ENCODE peak calls at places on chromosomes 1 and 21, in nine cellular contexts. One of them, this sample, is unnamed.

GRCh38 chr1:212108981-212109380 is 73.4 kb downstream of the DTL start:
- DNase-seq in activated CD4-positive, CD25-positive, alpha-beta regulatory T cell treated with anti-CD3 and anti-CD28 coated beads, Interleukin-2, amount 50 U/mL, for 72 hours: no peak
- DNase-seq in Daoy: no peak
- DNase-seq in NCI-H345: no peak
- DNase-seq in iris pigment epithelial cell: no peak
- DNase-seq in M059J: no peak
- DNase-seq in HEK293T: no peak
- DNase-seq in mammary epithelial cell: no peak
- DNase-seq in AML-193: no peak
- DNase-seq in this sample: no peak

GRCh38 chr1:40239626-40240025 is 8.1 kb upstream of the TMCO2 start:
- DNase-seq in activated CD4-positive, CD25-positive, alpha-beta regulatory T cell treated with anti-CD3 and anti-CD28 coated beads, Interleukin-2, amount 50 U/mL, for 72 hours: no peak
- DNase-seq in HEK293T: no peak
- DNase-seq in AML-193: no peak
- DNase-seq in NCI-H345: no peak
- DNase-seq in M059J: no peak
- DNase-seq in iris pigment epithelial cell: no peak
- DNase-seq in Daoy: no peak
- DNase-seq in mammary epithelial cell: no peak
- DNase-seq in this sample: no peak

GRCh38 chr1:163170975-163171676 is 31.6 kb downstream of the RGS5 start:
- DNase-seq in HEK293T: peak
- DNase-seq in mammary epithelial cell: peak
- DNase-seq in Daoy: peak
- DNase-seq in AML-193: peak
- DNase-seq in M059J: peak
- DNase-seq in iris pigment epithelial cell: peak
- DNase-seq in NCI-H345: peak
- DNase-seq in activated CD4-positive, CD25-positive, alpha-beta regulatory T cell treated with anti-CD3 and anti-CD28 coated beads, Interleukin-2, amount 50 U/mL, for 72 hours: no peak
- DNase-seq in this sample: no peak

GRCh38 chr1:241774017-241774416 is 74.0 kb upstream of the EXO1 start:
- DNase-seq in HEK293T: no peak
- DNase-seq in iris pigment epithelial cell: peak
- DNase-seq in AML-193: no peak
- DNase-seq in Daoy: no peak
- DNase-seq in mammary epithelial cell: no peak
- DNase-seq in activated CD4-positive, CD25-positive, alpha-beta regulatory T cell treated with anti-CD3 and anti-CD28 coated beads, Interleukin-2, amount 50 U/mL, for 72 hours: no peak
- DNase-seq in M059J: peak
- DNase-seq in NCI-H345: no peak
- DNase-seq in this sample: no peak

GRCh38 chr1:4755301-4756183 is 101.1 kb downstream of the AJAP1 start:
- DNase-seq in activated CD4-positive, CD25-positive, alpha-beta regulatory T cell treated with anti-CD3 and anti-CD28 coated beads, Interleukin-2, amount 50 U/mL, for 72 hours: no peak
- DNase-seq in Daoy: no peak
- DNase-seq in iris pigment epithelial cell: peak
- DNase-seq in AML-193: no peak
- DNase-seq in mammary epithelial cell: no peak
- DNase-seq in M059J: peak
- DNase-seq in NCI-H345: peak
- DNase-seq in HEK293T: no peak
- DNase-seq in this sample: no peak

GRCh38 chr1:1836119-1836518 is 54.8 kb downstream of the GNB1 start:
- DNase-seq in iris pigment epithelial cell: no peak
- DNase-seq in NCI-H345: no peak
- DNase-seq in Daoy: no peak
- DNase-seq in mammary epithelial cell: no peak
- DNase-seq in activated CD4-positive, CD25-positive, alpha-beta regulatory T cell treated with anti-CD3 and anti-CD28 coated beads, Interleukin-2, amount 50 U/mL, for 72 hours: no peak
- DNase-seq in AML-193: no peak
- DNase-seq in M059J: no peak
- DNase-seq in HEK293T: no peak
- DNase-seq in this sample: no peak

GRCh38 chr1:215599418-215599817 is 32.3 kb downstream of the KCTD3 start:
- DNase-seq in mammary epithelial cell: no peak
- DNase-seq in NCI-H345: peak
- DNase-seq in M059J: peak
- DNase-seq in AML-193: no peak
- DNase-seq in HEK293T: peak
- DNase-seq in Daoy: peak
- DNase-seq in activated CD4-positive, CD25-positive, alpha-beta regulatory T cell treated with anti-CD3 and anti-CD28 coated beads, Interleukin-2, amount 50 U/mL, for 72 hours: no peak
- DNase-seq in iris pigment epithelial cell: peak
- DNase-seq in this sample: no peak

GRCh38 chr1:179296831-179297377 is 3.3 kb downstream of the SOAT1 start:
- DNase-seq in AML-193: no peak
- DNase-seq in Daoy: no peak
- DNase-seq in mammary epithelial cell: no peak
- DNase-seq in HEK293T: no peak
- DNase-seq in NCI-H345: no peak
- DNase-seq in iris pigment epithelial cell: no peak
- DNase-seq in M059J: no peak
- DNase-seq in activated CD4-positive, CD25-positive, alpha-beta regulatory T cell treated with anti-CD3 and anti-CD28 coated beads, Interleukin-2, amount 50 U/mL, for 72 hours: no peak
- DNase-seq in this sample: no peak

GRCh38 chr21:33155457-33155856 is 74.3 kb upstream of the IFNAR2 start:
- DNase-seq in activated CD4-positive, CD25-positive, alpha-beta regulatory T cell treated with anti-CD3 and anti-CD28 coated beads, Interleukin-2, amount 50 U/mL, for 72 hours: no peak
- DNase-seq in NCI-H345: no peak
- DNase-seq in iris pigment epithelial cell: no peak
- DNase-seq in HEK293T: no peak
- DNase-seq in AML-193: no peak
- DNase-seq in M059J: no peak
- DNase-seq in mammary epithelial cell: no peak
- DNase-seq in Daoy: no peak
- DNase-seq in this sample: no peak

GRCh38 chr1:19554090-19554489 is 68.8 kb upstream of the CAPZB start:
- DNase-seq in AML-193: no peak
- DNase-seq in iris pigment epithelial cell: no peak
- DNase-seq in HEK293T: no peak
- DNase-seq in activated CD4-positive, CD25-positive, alpha-beta regulatory T cell treated with anti-CD3 and anti-CD28 coated beads, Interleukin-2, amount 50 U/mL, for 72 hours: no peak
- DNase-seq in Daoy: no peak
- DNase-seq in M059J: no peak
- DNase-seq in mammary epithelial cell: no peak
- DNase-seq in NCI-H345: no peak
- DNase-seq in this sample: no peak

GRCh38 chr21:44593598-44594405 is 1.5 kb upstream of the KRTAP10-6 start:
- DNase-seq in NCI-H345: no peak
- DNase-seq in Daoy: no peak
- DNase-seq in M059J: no peak
- DNase-seq in HEK293T: no peak
- DNase-seq in mammary epithelial cell: no peak
- DNase-seq in AML-193: no peak
- DNase-seq in iris pigment epithelial cell: no peak
- DNase-seq in activated CD4-positive, CD25-positive, alpha-beta regulatory T cell treated with anti-CD3 and anti-CD28 coated beads, Interleukin-2, amount 50 U/mL, for 72 hours: peak
- DNase-seq in this sample: no peak

GRCh38 chr1:244778356-244778755 is 57.1 kb upstream of the COX20 start:
- DNase-seq in M059J: peak
- DNase-seq in NCI-H345: no peak
- DNase-seq in AML-193: no peak
- DNase-seq in mammary epithelial cell: peak
- DNase-seq in Daoy: peak
- DNase-seq in iris pigment epithelial cell: peak
- DNase-seq in HEK293T: no peak
- DNase-seq in activated CD4-positive, CD25-positive, alpha-beta regulatory T cell treated with anti-CD3 and anti-CD28 coated beads, Interleukin-2, amount 50 U/mL, for 72 hours: no peak
- DNase-seq in this sample: no peak

GRCh38 chr1:168234846-168235547 is 9.2 kb downstream of the SFT2D2 start:
- DNase-seq in HEK293T: peak
- DNase-seq in AML-193: peak
- DNase-seq in mammary epithelial cell: peak
- DNase-seq in iris pigment epithelial cell: peak
- DNase-seq in Daoy: peak
- DNase-seq in NCI-H345: peak
- DNase-seq in activated CD4-positive, CD25-positive, alpha-beta regulatory T cell treated with anti-CD3 and anti-CD28 coated beads, Interleukin-2, amount 50 U/mL, for 72 hours: no peak
- DNase-seq in M059J: peak
- DNase-seq in this sample: no peak

GRCh38 chr1:244662604-244663003 is 9.7 kb downstream of the DESI2 start:
- DNase-seq in mammary epithelial cell: no peak
- DNase-seq in M059J: no peak
- DNase-seq in Daoy: no peak
- DNase-seq in HEK293T: no peak
- DNase-seq in AML-193: no peak
- DNase-seq in NCI-H345: no peak
- DNase-seq in activated CD4-positive, CD25-positive, alpha-beta regulatory T cell treated with anti-CD3 and anti-CD28 coated beads, Interleukin-2, amount 50 U/mL, for 72 hours: no peak
- DNase-seq in iris pigment epithelial cell: peak
- DNase-seq in this sample: no peak

GRCh38 chr1:157193702-157194391 is 55.7 kb upstream of the ETV3 start:
- DNase-seq in M059J: peak
- DNase-seq in activated CD4-positive, CD25-positive, alpha-beta regulatory T cell treated with anti-CD3 and anti-CD28 coated beads, Interleukin-2, amount 50 U/mL, for 72 hours: peak
- DNase-seq in Daoy: peak
- DNase-seq in iris pigment epithelial cell: peak
- DNase-seq in AML-193: peak
- DNase-seq in mammary epithelial cell: peak
- DNase-seq in NCI-H345: peak
- DNase-seq in HEK293T: peak
- DNase-seq in this sample: no peak

GRCh38 chr1:237799762-237800474 is 90.8 kb downstream of the ZP4 start:
- DNase-seq in NCI-H345: peak
- DNase-seq in M059J: peak
- DNase-seq in mammary epithelial cell: peak
- DNase-seq in activated CD4-positive, CD25-positive, alpha-beta regulatory T cell treated with anti-CD3 and anti-CD28 coated beads, Interleukin-2, amount 50 U/mL, for 72 hours: no peak
- DNase-seq in Daoy: peak
- DNase-seq in iris pigment epithelial cell: peak
- DNase-seq in HEK293T: peak
- DNase-seq in AML-193: peak
- DNase-seq in this sample: no peak

GRCh38 chr1:153882296-153882912 is 40.4 kb downstream of the GATAD2B start:
- DNase-seq in M059J: no peak
- DNase-seq in NCI-H345: peak
- DNase-seq in Daoy: no peak
- DNase-seq in mammary epithelial cell: no peak
- DNase-seq in AML-193: no peak
- DNase-seq in iris pigment epithelial cell: no peak
- DNase-seq in activated CD4-positive, CD25-positive, alpha-beta regulatory T cell treated with anti-CD3 and anti-CD28 coated beads, Interleukin-2, amount 50 U/mL, for 72 hours: no peak
- DNase-seq in HEK293T: no peak
- DNase-seq in this sample: no peak

GRCh38 chr1:245512181-245512888 is 357.6 kb downstream of the KIF26B start:
- DNase-seq in AML-193: no peak
- DNase-seq in activated CD4-positive, CD25-positive, alpha-beta regulatory T cell treated with anti-CD3 and anti-CD28 coated beads, Interleukin-2, amount 50 U/mL, for 72 hours: no peak
- DNase-seq in iris pigment epithelial cell: peak
- DNase-seq in Daoy: peak
- DNase-seq in mammary epithelial cell: no peak
- DNase-seq in M059J: peak
- DNase-seq in HEK293T: no peak
- DNase-seq in NCI-H345: peak
- DNase-seq in this sample: no peak

GRCh38 chr1:25888426-25888987 is 13.0 kb upstream of the PAQR7 start:
- DNase-seq in M059J: no peak
- DNase-seq in HEK293T: no peak
- DNase-seq in NCI-H345: no peak
- DNase-seq in AML-193: no peak
- DNase-seq in mammary epithelial cell: peak
- DNase-seq in activated CD4-positive, CD25-positive, alpha-beta regulatory T cell treated with anti-CD3 and anti-CD28 coated beads, Interleukin-2, amount 50 U/mL, for 72 hours: no peak
- DNase-seq in Daoy: no peak
- DNase-seq in iris pigment epithelial cell: no peak
- DNase-seq in this sample: no peak

GRCh38 chr1:31410871-31411270 is 2.1 kb upstream of the SERINC2 start:
- DNase-seq in NCI-H345: no peak
- DNase-seq in mammary epithelial cell: no peak
- DNase-seq in M059J: peak
- DNase-seq in AML-193: no peak
- DNase-seq in Daoy: no peak
- DNase-seq in HEK293T: no peak
- DNase-seq in iris pigment epithelial cell: peak
- DNase-seq in activated CD4-positive, CD25-positive, alpha-beta regulatory T cell treated with anti-CD3 and anti-CD28 coated beads, Interleukin-2, amount 50 U/mL, for 72 hours: no peak
- DNase-seq in this sample: no peak

GRCh38 chr1:30471307-30471706 is 252.1 kb downstream of the MATN1 start:
- DNase-seq in mammary epithelial cell: no peak
- DNase-seq in AML-193: no peak
- DNase-seq in activated CD4-positive, CD25-positive, alpha-beta regulatory T cell treated with anti-CD3 and anti-CD28 coated beads, Interleukin-2, amount 50 U/mL, for 72 hours: no peak
- DNase-seq in HEK293T: no peak
- DNase-seq in M059J: peak
- DNase-seq in Daoy: peak
- DNase-seq in iris pigment epithelial cell: no peak
- DNase-seq in NCI-H345: no peak
- DNase-seq in this sample: no peak

GRCh38 chr1:236388332-236388731 is 5.8 kb upstream of the EDARADD start:
- DNase-seq in activated CD4-positive, CD25-positive, alpha-beta regulatory T cell treated with anti-CD3 and anti-CD28 coated beads, Interleukin-2, amount 50 U/mL, for 72 hours: no peak
- DNase-seq in AML-193: no peak
- DNase-seq in HEK293T: no peak
- DNase-seq in NCI-H345: no peak
- DNase-seq in M059J: no peak
- DNase-seq in Daoy: no peak
- DNase-seq in mammary epithelial cell: no peak
- DNase-seq in iris pigment epithelial cell: no peak
- DNase-seq in this sample: no peak

GRCh38 chr21:8991968-8992621 is 1529.3 kb upstream of the TPTE start:
- DNase-seq in Daoy: peak
- DNase-seq in M059J: no peak
- DNase-seq in iris pigment epithelial cell: no peak
- DNase-seq in HEK293T: no peak
- DNase-seq in mammary epithelial cell: no peak
- DNase-seq in activated CD4-positive, CD25-positive, alpha-beta regulatory T cell treated with anti-CD3 and anti-CD28 coated beads, Interleukin-2, amount 50 U/mL, for 72 hours: no peak
- DNase-seq in AML-193: no peak
- DNase-seq in NCI-H345: no peak
- DNase-seq in this sample: no peak

GRCh38 chr1:112589766-112590165 is 29.2 kb downstream of the ST7L start:
- DNase-seq in HEK293T: no peak
- DNase-seq in iris pigment epithelial cell: no peak
- DNase-seq in M059J: no peak
- DNase-seq in activated CD4-positive, CD25-positive, alpha-beta regulatory T cell treated with anti-CD3 and anti-CD28 coated beads, Interleukin-2, amount 50 U/mL, for 72 hours: no peak
- DNase-seq in mammary epithelial cell: no peak
- DNase-seq in AML-193: no peak
- DNase-seq in Daoy: no peak
- DNase-seq in NCI-H345: no peak
- DNase-seq in this sample: no peak

GRCh38 chr1:201353186-201353940 is 24.1 kb downstream of the TNNT2 start:
- DNase-seq in mammary epithelial cell: no peak
- DNase-seq in NCI-H345: peak
- DNase-seq in M059J: no peak
- DNase-seq in AML-193: no peak
- DNase-seq in iris pigment epithelial cell: no peak
- DNase-seq in HEK293T: no peak
- DNase-seq in Daoy: no peak
- DNase-seq in activated CD4-positive, CD25-positive, alpha-beta regulatory T cell treated with anti-CD3 and anti-CD28 coated beads, Interleukin-2, amount 50 U/mL, for 72 hours: no peak
- DNase-seq in this sample: no peak

GRCh38 chr1:156627313-156627880 is 8.2 kb downstream of the HAPLN2 start:
- DNase-seq in mammary epithelial cell: peak
- DNase-seq in AML-193: peak
- DNase-seq in Daoy: peak
- DNase-seq in iris pigment epithelial cell: peak
- DNase-seq in M059J: peak
- DNase-seq in HEK293T: peak
- DNase-seq in NCI-H345: no peak
- DNase-seq in activated CD4-positive, CD25-positive, alpha-beta regulatory T cell treated with anti-CD3 and anti-CD28 coated beads, Interleukin-2, amount 50 U/mL, for 72 hours: no peak
- DNase-seq in this sample: no peak

GRCh38 chr1:9724706-9725476 is 73.4 kb downstream of the PIK3CD start:
- DNase-seq in activated CD4-positive, CD25-positive, alpha-beta regulatory T cell treated with anti-CD3 and anti-CD28 coated beads, Interleukin-2, amount 50 U/mL, for 72 hours: peak
- DNase-seq in HEK293T: peak
- DNase-seq in iris pigment epithelial cell: peak
- DNase-seq in mammary epithelial cell: peak
- DNase-seq in AML-193: peak
- DNase-seq in NCI-H345: peak
- DNase-seq in M059J: peak
- DNase-seq in Daoy: peak
- DNase-seq in this sample: no peak

GRCh38 chr1:34163792-34164509 is 1.1 kb downstream of the CSMD2 start:
- DNase-seq in iris pigment epithelial cell: peak
- DNase-seq in Daoy: peak
- DNase-seq in mammary epithelial cell: no peak
- DNase-seq in activated CD4-positive, CD25-positive, alpha-beta regulatory T cell treated with anti-CD3 and anti-CD28 coated beads, Interleukin-2, amount 50 U/mL, for 72 hours: no peak
- DNase-seq in HEK293T: no peak
- DNase-seq in M059J: peak
- DNase-seq in NCI-H345: peak
- DNase-seq in AML-193: no peak
- DNase-seq in this sample: no peak

GRCh38 chr1:211935448-211935970 is 99.8 kb downstream of the INTS7 start:
- DNase-seq in Daoy: no peak
- DNase-seq in HEK293T: no peak
- DNase-seq in NCI-H345: no peak
- DNase-seq in iris pigment epithelial cell: no peak
- DNase-seq in M059J: no peak
- DNase-seq in AML-193: no peak
- DNase-seq in mammary epithelial cell: no peak
- DNase-seq in activated CD4-positive, CD25-positive, alpha-beta regulatory T cell treated with anti-CD3 and anti-CD28 coated beads, Interleukin-2, amount 50 U/mL, for 72 hours: peak
- DNase-seq in this sample: no peak

GRCh38 chr1:31054958-31055481 is 10.5 kb downstream of the PUM1 start:
- DNase-seq in mammary epithelial cell: no peak
- DNase-seq in NCI-H345: no peak
- DNase-seq in HEK293T: no peak
- DNase-seq in M059J: no peak
- DNase-seq in Daoy: no peak
- DNase-seq in activated CD4-positive, CD25-positive, alpha-beta regulatory T cell treated with anti-CD3 and anti-CD28 coated beads, Interleukin-2, amount 50 U/mL, for 72 hours: no peak
- DNase-seq in iris pigment epithelial cell: no peak
- DNase-seq in AML-193: no peak
- DNase-seq in this sample: no peak

GRCh38 chr1:4512622-4513021 is 141.8 kb upstream of the AJAP1 start:
- DNase-seq in mammary epithelial cell: no peak
- DNase-seq in AML-193: no peak
- DNase-seq in HEK293T: no peak
- DNase-seq in M059J: no peak
- DNase-seq in Daoy: no peak
- DNase-seq in activated CD4-positive, CD25-positive, alpha-beta regulatory T cell treated with anti-CD3 and anti-CD28 coated beads, Interleukin-2, amount 50 U/mL, for 72 hours: no peak
- DNase-seq in NCI-H345: no peak
- DNase-seq in iris pigment epithelial cell: no peak
- DNase-seq in this sample: no peak

This sample was measured in type B pancreatic cell.